ENCODE peak calls at places on chromosomes 1 and 21, in six cellular contexts. W is body of pancreas, Z is GM23248, Q is H7, T is RWPE2, K is right atrium auricular region. N is an unnamed sample.

GRCh38 chr1:247528812-247529474 is 7.3 kb downstream of the OR2C3 start:
- DNase-seq in W (no peak), Z (peak), Q (no peak), T (no peak), K (no peak), N (no peak)

GRCh38 chr1:2151252-2151651 is 43.3 kb downstream of the FAAP20 start:
- DNase-seq in W (peak), Z (no peak), Q (no peak), T (no peak), K (no peak), N (no peak)

GRCh38 chr1:54850737-54851136 is 36.3 kb downstream of the DHCR24 start:
- DNase-seq in W (peak), Z (peak), Q (no peak), T (no peak), K (no peak), N (no peak)

GRCh38 chr1:156295391-156295947 is at the start of gene GLMP:
- DNase-seq in W (peak), Z (peak), Q (peak), T (no peak), K (peak), N (peak)

GRCh38 chr1:245225709-245226464 is 71.1 kb downstream of the KIF26B start:
- DNase-seq in W (no peak), Z (no peak), Q (no peak), T (no peak), K (no peak), N (no peak)

GRCh38 chr1:169236143-169236542 is 129.7 kb downstream of the ATP1B1 start:
- DNase-seq in W (no peak), Z (peak), Q (no peak), T (no peak), K (no peak), N (peak)

GRCh38 chr1:22418852-22419480 is 32.7 kb upstream of the ZBTB40 start:
- DNase-seq in W (no peak), Z (peak), Q (peak), T (no peak), K (no peak), N (no peak)

GRCh38 chr21:36250423-36251075 is 69.4 kb upstream of the MORC3 start:
- DNase-seq in W (no peak), Z (no peak), Q (peak), T (no peak), K (no peak), N (no peak)

GRCh38 chr1:219120625-219121544 is 52.8 kb upstream of the LYPLAL1 start:
- DNase-seq in W (peak), Z (peak), Q (no peak), T (no peak), K (peak), N (no peak)

GRCh38 chr1:208349679-208350330 is 105.6 kb upstream of the PLXNA2 start:
- DNase-seq in W (no peak), Z (no peak), Q (no peak), T (no peak), K (no peak), N (no peak)

GRCh38 chr1:150257624-150258274 is at the start of gene CA14:
- DNase-seq in W (no peak), Z (no peak), Q (peak), T (no peak), K (no peak), N (peak)

GRCh38 chr1:169879034-169879835 is 14.5 kb downstream of the SCYL3 start:
- DNase-seq in W (no peak), Z (peak), Q (no peak), T (no peak), K (no peak), N (no peak)

GRCh38 chr1:6170742-6171201 is 9.3 kb downstream of the CHD5 start:
- DNase-seq in W (no peak), Z (peak), Q (peak), T (no peak), K (no peak), N (no peak)

GRCh38 chr1:6171546-6172124 is 8.5 kb downstream of the CHD5 start:
- DNase-seq in W (no peak), Z (peak), Q (peak), T (no peak), K (no peak), N (no peak)

GRCh38 chr1:6174621-6175410 is 5.3 kb downstream of the CHD5 start:
- DNase-seq in W (no peak), Z (no peak), Q (no peak), T (no peak), K (no peak), N (no peak)

GRCh38 chr1:6170116-6170741 is 9.9 kb downstream of the CHD5 start:
- DNase-seq in W (no peak), Z (no peak), Q (peak), T (no peak), K (no peak), N (no peak)

GRCh38 chr1:6172549-6172948 is 7.6 kb downstream of the CHD5 start:
- DNase-seq in W (no peak), Z (no peak), Q (peak), T (no peak), K (no peak), N (no peak)
- H3K4me3 ChIP-seq in W (no peak), Z (no peak), Q (no peak), T (no peak), K (no peak), N (no peak)

GRCh38 chr21:33299181-33299752 is 25.5 kb upstream of the IFNAR1 start:
- DNase-seq in W (no peak), Z (no peak), Q (no peak), T (no peak), K (no peak), N (no peak)

GRCh38 chr21:33302796-33303195 is 22.0 kb upstream of the IFNAR1 start:
- DNase-seq in W (no peak), Z (no peak), Q (no peak), T (no peak), K (peak), N (no peak)

GRCh38 chr21:33301632-33302002 is 23.2 kb upstream of the IFNAR1 start:
- DNase-seq in W (no peak), Z (no peak), Q (no peak), T (no peak), K (no peak), N (no peak)

GRCh38 chr21:33302055-33302454 is 22.7 kb upstream of the IFNAR1 start:
- DNase-seq in W (no peak), Z (no peak), Q (no peak), T (no peak), K (peak), N (no peak)

DNA sequence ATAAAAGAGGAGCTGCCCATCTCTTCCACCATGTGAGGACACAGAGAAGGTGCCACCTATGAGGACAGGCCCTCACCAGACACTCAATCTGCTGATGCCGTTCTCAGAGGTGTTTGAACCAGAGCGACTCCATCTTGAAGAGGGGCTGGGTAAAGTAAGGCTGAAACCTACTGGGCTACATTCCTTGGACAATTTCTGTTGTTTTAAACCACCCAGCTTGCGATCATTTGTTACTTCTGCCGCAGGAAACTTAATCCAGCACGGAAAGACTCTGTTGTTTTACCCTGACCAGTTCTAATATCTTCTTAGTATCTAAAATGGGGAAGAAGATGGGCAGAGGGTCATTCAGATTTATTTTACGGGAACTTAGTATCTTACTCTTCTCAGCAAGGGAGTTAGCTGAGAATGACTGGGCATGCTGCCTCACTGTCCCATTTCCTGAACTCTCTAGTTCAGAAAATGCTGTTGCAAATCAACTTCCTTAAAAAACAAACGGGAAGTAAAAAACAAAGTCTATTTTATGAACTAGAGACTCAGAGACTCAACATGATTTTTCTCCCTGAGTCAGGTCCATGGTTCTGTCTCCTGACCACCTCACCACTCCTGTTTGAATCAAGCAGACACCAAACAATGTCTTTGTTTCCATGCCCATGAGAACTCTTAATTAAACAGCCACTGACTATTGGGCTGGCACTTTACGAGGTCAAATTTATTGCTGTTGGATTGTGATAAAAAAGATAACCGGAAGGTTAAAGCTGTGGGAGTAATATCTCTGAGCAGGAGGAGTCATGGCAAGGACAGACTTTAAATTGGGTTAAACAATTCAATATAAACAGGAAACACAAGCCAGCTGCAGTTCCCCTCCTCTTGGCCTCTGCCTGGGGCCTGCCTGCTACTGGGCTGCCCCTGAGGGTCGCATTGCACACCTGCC is 23.8 kb upstream of the IFNAR1 start:
- DNase-seq in W (peak), Z (no peak), Q (no peak), T (no peak), K (no peak), N (no peak)
- H3K4me3 ChIP-seq in W (no peak), Z (no peak), Q (no peak), T (no peak), K (no peak), N (no peak)

GRCh38 chr1:240341365-240342250 is 249.9 kb downstream of the FMN2 start:
- DNase-seq in W (no peak), Z (no peak), Q (no peak), T (no peak), K (no peak), N (no peak)
- H3K4me3 ChIP-seq in W (no peak), Z (no peak), Q (no peak), T (no peak), K (no peak), N (no peak)

DNA sequence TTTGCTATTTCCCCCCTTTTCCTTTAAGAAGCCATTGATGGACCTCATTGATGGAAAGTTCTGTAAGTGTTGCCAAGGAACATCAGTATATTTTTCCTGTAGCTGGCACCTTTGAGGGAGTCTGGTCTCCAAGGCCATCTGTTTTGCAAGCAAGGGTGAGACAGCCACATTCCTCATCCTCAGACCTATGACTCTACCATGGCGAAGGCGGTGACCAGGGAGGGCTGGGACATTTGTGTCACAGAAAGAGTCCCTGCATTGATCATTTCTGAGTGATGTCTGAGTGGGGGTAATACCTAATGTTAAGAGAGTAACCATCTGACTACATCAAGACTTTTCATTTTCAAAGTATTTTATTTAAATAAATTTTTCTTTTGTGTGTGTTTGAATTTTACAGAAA is 35.4 kb downstream of the KIAA0040 start:
- DNase-seq in W (no peak), Z (no peak), Q (no peak), T (no peak), K (no peak), N (no peak)
- H3K4me3 ChIP-seq in W (no peak), Z (no peak), Q (no peak), T (no peak), K (no peak), N (no peak)

GRCh38 chr21:14750041-14750440 is 203.9 kb upstream of the SAMSN1 start:
- DNase-seq in W (no peak), Z (no peak), Q (no peak), T (no peak), K (no peak), N (no peak)
- H3K4me3 ChIP-seq in W (no peak), Z (no peak), Q (no peak), T (no peak), K (no peak), N (no peak)

DNA sequence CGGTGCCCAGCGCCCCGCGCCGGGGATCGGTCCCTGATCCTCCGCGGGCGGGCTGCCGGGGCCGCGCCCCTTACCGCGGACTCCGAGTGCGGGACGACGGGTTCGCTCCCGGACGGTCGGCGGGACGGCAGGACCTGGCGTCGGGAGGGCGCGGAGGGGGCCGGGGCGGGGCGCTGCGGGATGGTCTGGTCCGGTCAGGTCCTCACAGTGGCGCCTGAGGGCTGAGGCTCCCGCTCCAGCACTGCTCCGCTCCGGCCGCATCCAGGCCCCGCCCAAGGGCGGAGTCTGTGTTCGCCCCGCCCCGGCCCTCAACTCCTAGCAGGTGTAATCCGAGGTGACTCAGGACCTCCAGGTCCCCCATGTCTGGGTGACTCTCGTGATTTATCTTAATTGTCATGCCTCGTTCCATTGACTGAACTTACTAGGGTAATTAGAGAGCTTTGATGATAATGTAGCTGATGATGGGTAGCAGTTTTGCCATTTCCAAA is at the start of gene RAB3B:
- DNase-seq in W (peak), Z (peak), Q (peak), T (peak), K (no peak), N (peak)
- H3K4me3 ChIP-seq in W (no peak), Z (peak), Q (peak), T (peak), K (peak), N (peak)

GRCh38 chr1:90708236-90708786 is 8.8 kb downstream of the BARHL2 start:
- DNase-seq in W (no peak), Z (no peak), Q (no peak), T (no peak), K (no peak), N (no peak)

GRCh38 chr1:90708826-90709225 is 8.3 kb downstream of the BARHL2 start:
- DNase-seq in W (no peak), Z (no peak), Q (no peak), T (no peak), K (no peak), N (no peak)

GRCh38 chr1:90706437-90707362 is 10.4 kb downstream of the BARHL2 start:
- DNase-seq in W (peak), Z (peak), Q (peak), T (no peak), K (no peak), N (no peak)

GRCh38 chr1:90705910-90706309 is 11.2 kb downstream of the BARHL2 start:
- DNase-seq in W (no peak), Z (no peak), Q (peak), T (no peak), K (no peak), N (no peak)

GRCh38 chr1:90707363-90707710 is 9.8 kb downstream of the BARHL2 start:
- DNase-seq in W (peak), Z (peak), Q (peak), T (no peak), K (no peak), N (no peak)
- H3K4me3 ChIP-seq in W (no peak), Z (peak), Q (no peak), T (no peak), K (no peak), N (peak)